ENCODE peak calls at places on chromosomes 4 and X, in nine cellular contexts. One of them, this sample, is unnamed.

GRCh38 chr4:183412836-183413561 is 31.4 kb upstream of the CDKN2AIP start:
- DNase-seq in transverse colon: no peak
- DNase-seq in GM12865: no peak
- DNase-seq in cardiac fibroblast: no peak
- DNase-seq in cardiac muscle cell: no peak
- DNase-seq in GM20000: no peak
- DNase-seq in tibial artery: no peak
- DNase-seq in Panc1: no peak
- DNase-seq in MCF 10A: no peak
- DNase-seq in this sample: no peak

GRCh38 chr4:74205559-74205958 is 47.6 kb downstream of the MTHFD2L start:
- DNase-seq in MCF 10A: no peak
- DNase-seq in Panc1: no peak
- DNase-seq in GM12865: peak
- DNase-seq in cardiac fibroblast: no peak
- DNase-seq in tibial artery: no peak
- DNase-seq in transverse colon: no peak
- DNase-seq in cardiac muscle cell: no peak
- DNase-seq in GM20000: no peak
- DNase-seq in this sample: no peak

GRCh38 chr4:23932935-23933334 is 43.1 kb upstream of the PPARGC1A start:
- DNase-seq in tibial artery: no peak
- DNase-seq in transverse colon: no peak
- DNase-seq in GM20000: no peak
- DNase-seq in cardiac muscle cell: no peak
- DNase-seq in cardiac fibroblast: peak
- DNase-seq in Panc1: no peak
- DNase-seq in MCF 10A: peak
- DNase-seq in GM12865: no peak
- DNase-seq in this sample: no peak

GRCh38 chr4:115580901-115581300 is 467.5 kb upstream of the NDST4 start:
- DNase-seq in GM12865: no peak
- DNase-seq in Panc1: no peak
- DNase-seq in MCF 10A: no peak
- DNase-seq in transverse colon: no peak
- DNase-seq in GM20000: no peak
- DNase-seq in tibial artery: no peak
- DNase-seq in cardiac fibroblast: no peak
- DNase-seq in cardiac muscle cell: no peak
- DNase-seq in this sample: no peak

GRCh38 chr4:181008164-181008563 is 1235.0 kb upstream of the TENM3 start:
- DNase-seq in tibial artery: no peak
- DNase-seq in cardiac muscle cell: no peak
- DNase-seq in GM20000: no peak
- DNase-seq in Panc1: no peak
- DNase-seq in GM12865: no peak
- DNase-seq in transverse colon: no peak
- DNase-seq in MCF 10A: peak
- DNase-seq in cardiac fibroblast: no peak
- DNase-seq in this sample: no peak

GRCh38 chrX:153394595-153394994 is 6.6 kb downstream of the PNMA6E start:
- DNase-seq in GM12865: no peak
- DNase-seq in cardiac fibroblast: no peak
- DNase-seq in cardiac muscle cell: no peak
- DNase-seq in Panc1: no peak
- DNase-seq in GM20000: no peak
- DNase-seq in transverse colon: no peak
- DNase-seq in MCF 10A: no peak
- DNase-seq in tibial artery: no peak
- DNase-seq in this sample: no peak

GRCh38 chr4:121989715-121990114 is 37.9 kb upstream of the TRPC3 start:
- DNase-seq in GM20000: no peak
- DNase-seq in tibial artery: no peak
- DNase-seq in MCF 10A: no peak
- DNase-seq in GM12865: no peak
- DNase-seq in Panc1: no peak
- DNase-seq in transverse colon: no peak
- DNase-seq in cardiac fibroblast: peak
- DNase-seq in cardiac muscle cell: no peak
- DNase-seq in this sample: no peak

GRCh38 chrX:79325263-79325958 is 41.7 kb downstream of the ITM2A start:
- DNase-seq in transverse colon: no peak
- DNase-seq in cardiac muscle cell: no peak
- DNase-seq in GM12865: peak
- DNase-seq in GM20000: no peak
- DNase-seq in Panc1: no peak
- DNase-seq in MCF 10A: peak
- DNase-seq in cardiac fibroblast: no peak
- DNase-seq in tibial artery: no peak
- DNase-seq in this sample: no peak

GRCh38 chr4:184262901-184263300 is 45.2 kb upstream of the ENPP6 start:
- DNase-seq in GM20000: no peak
- DNase-seq in Panc1: no peak
- DNase-seq in transverse colon: no peak
- DNase-seq in GM12865: peak
- DNase-seq in tibial artery: no peak
- DNase-seq in cardiac muscle cell: no peak
- DNase-seq in cardiac fibroblast: peak
- DNase-seq in MCF 10A: no peak
- DNase-seq in this sample: no peak

GRCh38 chr4:15963568-15963967 is 593 bp upstream of the FGFBP2 start:
- DNase-seq in GM20000: peak
- DNase-seq in Panc1: no peak
- DNase-seq in transverse colon: no peak
- DNase-seq in MCF 10A: no peak
- DNase-seq in GM12865: no peak
- DNase-seq in tibial artery: no peak
- DNase-seq in cardiac fibroblast: no peak
- DNase-seq in cardiac muscle cell: no peak
- DNase-seq in this sample: peak

DNA sequence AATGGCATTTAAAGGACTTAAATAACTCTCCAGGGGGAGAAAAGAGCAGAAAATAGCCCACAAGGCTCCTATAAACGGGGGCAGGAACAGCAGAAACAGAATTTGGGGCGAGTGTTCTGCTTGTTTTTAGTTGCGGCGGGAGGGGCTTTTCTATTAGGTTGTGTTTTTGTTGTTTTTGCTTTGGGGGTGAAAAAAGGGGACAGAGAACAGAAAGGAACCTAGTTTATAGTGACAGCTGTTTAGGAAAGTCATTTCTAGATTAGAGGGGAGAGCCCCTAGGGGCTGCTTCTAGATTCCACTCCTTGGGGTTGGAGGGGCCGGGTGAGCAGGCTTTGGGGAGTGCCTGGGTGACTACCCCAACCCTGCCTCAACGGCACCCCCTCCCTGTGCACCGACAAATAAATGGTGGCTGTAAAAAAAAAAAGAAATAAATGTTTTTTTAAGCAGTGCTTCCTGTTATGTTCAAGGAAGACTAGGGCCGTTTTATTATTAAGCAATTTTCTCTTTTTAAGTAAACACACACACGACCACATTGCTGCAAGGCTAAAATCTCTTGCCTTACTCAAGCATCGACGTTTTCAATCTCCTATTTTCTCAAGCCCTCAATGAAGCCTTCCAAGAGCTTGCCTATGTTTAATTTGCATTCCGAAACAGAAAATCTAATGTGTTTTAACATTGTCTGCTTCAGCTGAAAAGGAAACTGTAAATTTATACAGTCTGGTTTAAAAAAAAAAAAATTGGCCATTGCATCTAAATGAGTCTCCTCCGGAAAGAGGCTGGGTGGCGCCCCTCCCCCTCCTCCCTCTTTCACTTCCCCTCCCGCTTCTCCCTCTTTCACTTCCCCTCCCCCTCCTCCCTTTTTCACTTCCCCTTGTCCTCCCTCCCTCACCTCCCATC is 123.3 kb upstream of the TBL1X start:
- DNase-seq in MCF 10A: peak
- DNase-seq in GM20000: peak
- DNase-seq in cardiac fibroblast: peak
- DNase-seq in tibial artery: no peak
- DNase-seq in GM12865: peak
- DNase-seq in Panc1: no peak
- DNase-seq in transverse colon: peak
- DNase-seq in cardiac muscle cell: peak
- DNase-seq in this sample: peak
- TF ChIP-seq CTCF in MCF 10A: no peak
- TF ChIP-seq CTCF in GM20000: no peak
- TF ChIP-seq CTCF in cardiac fibroblast: no peak
- TF ChIP-seq CTCF in tibial artery: no peak
- TF ChIP-seq CTCF in GM12865: no peak
- TF ChIP-seq CTCF in Panc1: peak
- TF ChIP-seq CTCF in transverse colon: no peak
- TF ChIP-seq CTCF in cardiac muscle cell: no peak
- TF ChIP-seq CTCF in this sample: no peak

DNA sequence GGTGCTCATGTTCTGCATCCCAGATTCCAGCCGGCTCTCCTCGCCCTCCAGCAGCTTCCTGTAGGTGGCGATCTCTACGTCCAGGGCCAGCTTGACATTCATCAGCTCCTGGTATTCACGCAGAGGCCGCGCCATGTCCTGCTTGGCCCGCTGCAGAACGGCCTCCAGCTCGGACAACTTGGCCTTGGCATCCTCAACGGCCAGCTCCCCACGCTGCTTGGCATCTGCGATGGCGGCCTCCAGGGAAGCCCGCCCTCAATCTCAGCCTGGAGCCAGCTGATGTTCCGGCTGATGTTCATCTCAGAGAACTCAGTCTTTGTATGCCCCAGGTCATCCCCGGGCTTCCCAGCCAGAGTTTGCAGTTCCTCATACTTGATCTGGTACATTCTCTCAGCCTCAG is 431.8 kb upstream of the DIPK2B start:
- DNase-seq in cardiac fibroblast: no peak
- DNase-seq in GM12865: no peak
- DNase-seq in Panc1: no peak
- DNase-seq in GM20000: no peak
- DNase-seq in transverse colon: no peak
- DNase-seq in tibial artery: no peak
- DNase-seq in MCF 10A: no peak
- DNase-seq in cardiac muscle cell: no peak
- DNase-seq in this sample: no peak
- TF ChIP-seq CTCF in cardiac fibroblast: no peak
- TF ChIP-seq CTCF in GM12865: no peak
- TF ChIP-seq CTCF in Panc1: peak
- TF ChIP-seq CTCF in GM20000: no peak
- TF ChIP-seq CTCF in transverse colon: no peak
- TF ChIP-seq CTCF in tibial artery: no peak
- TF ChIP-seq CTCF in MCF 10A: no peak
- TF ChIP-seq CTCF in cardiac muscle cell: no peak
- TF ChIP-seq CTCF in this sample: no peak

GRCh38 chrX:151830911-151831310 is 81.8 kb upstream of the MAGEA4 start:
- DNase-seq in GM12865: no peak
- DNase-seq in GM20000: no peak
- DNase-seq in cardiac muscle cell: no peak
- DNase-seq in tibial artery: no peak
- DNase-seq in cardiac fibroblast: peak
- DNase-seq in MCF 10A: no peak
- DNase-seq in transverse colon: no peak
- DNase-seq in Panc1: no peak
- DNase-seq in this sample: no peak

GRCh38 chrX:151821226-151821625 is 86.7 kb downstream of the CNGA2 start:
- DNase-seq in transverse colon: no peak
- DNase-seq in cardiac fibroblast: no peak
- DNase-seq in Panc1: no peak
- DNase-seq in GM12865: no peak
- DNase-seq in GM20000: no peak
- DNase-seq in cardiac muscle cell: no peak
- DNase-seq in tibial artery: no peak
- DNase-seq in MCF 10A: peak
- DNase-seq in this sample: no peak

GRCh38 chrX:151828434-151829080 is 84.1 kb upstream of the MAGEA4 start:
- DNase-seq in cardiac fibroblast: peak
- DNase-seq in transverse colon: no peak
- DNase-seq in GM12865: no peak
- DNase-seq in cardiac muscle cell: no peak
- DNase-seq in Panc1: no peak
- DNase-seq in MCF 10A: peak
- DNase-seq in GM20000: no peak
- DNase-seq in tibial artery: no peak
- DNase-seq in this sample: no peak

DNA sequence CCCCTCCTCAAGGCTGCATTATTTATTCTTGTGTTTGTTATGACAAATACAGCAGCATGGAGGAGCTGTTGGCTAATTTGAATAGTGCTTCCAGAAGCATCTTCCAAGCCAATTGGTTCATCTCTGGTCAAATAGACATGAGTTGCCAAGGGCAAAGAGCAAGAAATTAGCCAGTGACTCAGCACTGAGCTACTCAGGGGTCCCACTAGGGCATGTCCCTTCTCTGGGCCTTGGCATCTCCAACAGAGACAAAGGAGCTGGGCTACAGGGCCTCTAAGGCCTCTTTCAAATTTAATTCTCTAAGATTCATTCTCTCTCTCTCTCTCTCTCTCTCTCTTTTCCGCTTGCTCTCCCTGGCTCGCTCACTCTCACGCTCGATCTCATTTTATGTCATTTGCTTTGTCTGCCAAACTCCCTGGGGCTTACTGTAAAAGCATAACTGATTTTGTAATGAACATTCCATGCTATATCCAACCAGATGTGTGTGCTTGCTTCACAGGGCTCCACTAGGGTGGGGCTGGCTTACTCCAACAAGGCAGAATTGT is 86.7 kb upstream of the MAGEA4 start:
- DNase-seq in cardiac muscle cell: no peak
- DNase-seq in tibial artery: peak
- DNase-seq in MCF 10A: peak
- DNase-seq in Panc1: no peak
- DNase-seq in cardiac fibroblast: peak
- DNase-seq in transverse colon: no peak
- DNase-seq in GM20000: no peak
- DNase-seq in GM12865: no peak
- DNase-seq in this sample: no peak
- TF ChIP-seq CTCF in cardiac muscle cell: peak
- TF ChIP-seq CTCF in tibial artery: no peak
- TF ChIP-seq CTCF in MCF 10A: peak
- TF ChIP-seq CTCF in Panc1: no peak
- TF ChIP-seq CTCF in cardiac fibroblast: peak
- TF ChIP-seq CTCF in transverse colon: no peak
- TF ChIP-seq CTCF in GM20000: no peak
- TF ChIP-seq CTCF in GM12865: no peak
- TF ChIP-seq CTCF in this sample: no peak

DNA sequence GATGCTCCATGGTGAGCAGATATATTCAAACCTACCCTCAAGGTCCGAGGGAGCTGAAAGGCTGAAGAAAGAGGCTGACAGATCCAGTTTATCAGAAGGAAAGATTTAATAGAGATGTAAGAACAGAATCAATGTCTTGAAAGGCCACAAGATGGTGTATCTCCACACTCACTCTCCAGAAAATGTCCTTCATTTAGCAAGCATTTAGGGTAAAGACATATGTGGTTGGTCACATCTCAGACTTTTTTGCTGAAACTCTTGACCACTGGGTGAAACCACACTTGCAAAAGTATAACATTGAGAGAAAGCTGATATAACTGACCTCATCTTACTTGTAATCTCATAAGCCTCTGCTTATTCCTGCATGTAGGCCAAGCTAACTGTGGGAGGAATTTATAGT is 745.8 kb upstream of the GALNTL6 start:
- DNase-seq in MCF 10A: peak
- DNase-seq in tibial artery: no peak
- DNase-seq in Panc1: no peak
- DNase-seq in cardiac muscle cell: no peak
- DNase-seq in GM20000: no peak
- DNase-seq in transverse colon: no peak
- DNase-seq in GM12865: peak
- DNase-seq in cardiac fibroblast: no peak
- DNase-seq in this sample: no peak
- TF ChIP-seq CTCF in MCF 10A: no peak
- TF ChIP-seq CTCF in tibial artery: no peak
- TF ChIP-seq CTCF in Panc1: peak
- TF ChIP-seq CTCF in cardiac muscle cell: no peak
- TF ChIP-seq CTCF in GM20000: no peak
- TF ChIP-seq CTCF in transverse colon: no peak
- TF ChIP-seq CTCF in GM12865: no peak
- TF ChIP-seq CTCF in cardiac fibroblast: no peak
- TF ChIP-seq CTCF in this sample: no peak

This sample was measured in GM10248.